ENCODE peak calls at places on chromosomes 1 and 21, in eight cellular contexts. N is G401; K is NCI-H2081; W is stimulated activated CD4-positive, alpha-beta T cell treated with anti-CD3 and anti-CD28 coated beads, Interleukin-15, amount 100 ng/mL, for 1 hour; O is neural crest cell; G is CD8-positive, alpha-beta memory T cell; A is NCI-H460; R is mucosa of gallbladder. E is an unnamed sample.

GRCh38 chr21:17451364-17451869 is 61.4 kb upstream of the CXADR start:
- DNase-seq in G (no peak), O (no peak), K (no peak), A (peak; percentile 58), W (no peak), N (no peak), R (no peak), E (no peak)

GRCh38 chr1:239126881-239127280 is 259.5 kb upstream of the CHRM3 start:
- DNase-seq in K (no peak), W (no peak), O (no peak), N (no peak), R (no peak), A (no peak), G (no peak), E (no peak)

GRCh38 chr1:243474384-243474851 is 218.6 kb downstream of the SDCCAG8 start:
- DNase-seq in A (no peak), O (no peak), K (no peak), R (no peak), N (peak; percentile 55), G (no peak), W (no peak), E (no peak)

GRCh38 chr1:84851839-84852238 is 41.2 kb downstream of the LPAR3 start:
- DNase-seq in G (no peak), N (no peak), R (no peak), K (no peak), O (no peak), A (no peak), W (no peak), E (no peak)

GRCh38 chr1:19974822-19975416 is 4.5 kb downstream of the PLA2G2A start:
- DNase-seq in A (peak; percentile 43), R (peak; percentile 33), W (no peak), O (peak; percentile 33), G (peak; percentile 20), K (peak; percentile 14), N (peak; percentile 7), E (no peak)

GRCh38 chr1:58971629-58972140 is 187.8 kb upstream of the JUN start:
- DNase-seq in N (no peak), R (peak; percentile 81), O (no peak), G (no peak), A (no peak), K (no peak), W (no peak), E (no peak)

GRCh38 chr1:70072239-70072751 is 133.1 kb downstream of the LRRC40 start:
- DNase-seq in K (peak; percentile 38), R (no peak), O (no peak), A (no peak), W (no peak), N (no peak), G (no peak), E (no peak)

GRCh38 chr1:204941415-204942338 is 71.0 kb downstream of the NFASC start:
- DNase-seq in O (peak; percentile 82), W (peak; percentile 23), A (peak; percentile 60), R (peak; percentile 51), G (no peak), N (peak; percentile 88), K (peak; percentile 83), E (no peak)

GRCh38 chr1:216742625-216743024 is 19.4 kb upstream of the ESRRG start:
- DNase-seq in R (no peak), O (no peak), K (peak; percentile 18), N (no peak), W (no peak), A (peak; percentile 32), G (no peak), E (no peak)

GRCh38 chr1:84570436-84571149 is 3.6 kb downstream of the CTBS start:
- DNase-seq in O (no peak), N (no peak), K (no peak), R (no peak), A (no peak), W (no peak), G (no peak), E (no peak)

GRCh38 chr1:111707906-111708305 is 31.3 kb downstream of the INKA2 start:
- DNase-seq in A (no peak), K (no peak), R (no peak), W (no peak), N (no peak), O (no peak), G (no peak), E (no peak)

GRCh38 chr21:23694396-23694795 is 1912.9 kb downstream of the MRPL39 start:
- DNase-seq in W (no peak), R (no peak), G (no peak), A (no peak), K (peak; percentile 3), N (no peak), O (no peak), E (no peak)

E was measured in activated gamma-delta T cell.